ENCODE peak calls at places on chromosomes 7 and 10, in four cellular contexts. I is breast epithelium, J is K562, B is GM12892. Q is an unnamed sample.
A peak's percentile ranks its signal among the peaks of the same experiment; 100 is the strongest.

GRCh38 chr7:41033526-41033925 is 669.4 kb downstream of the INHBA start:
- DNase-seq in B (no peak), J (no peak), I (no peak), Q (no peak)

GRCh38 chr7:65477326-65477725 is 103.7 kb downstream of the ZNF92 start:
- DNase-seq in J (peak; percentile 69), I (no peak), B (no peak), Q (no peak)

GRCh38 chr7:73992104-73992562 is 35.8 kb upstream of the ELN start:
- DNase-seq in B (no peak), I (peak; percentile 46), J (no peak), Q (peak; percentile 29)

GRCh38 chr7:28329616-28330373 is 82.5 kb upstream of the CREB5 start:
- DNase-seq in I (no peak), J (no peak), B (no peak), Q (no peak)

GRCh38 chr10:12459776-12460175 is 110.4 kb downstream of the CAMK1D start:
- DNase-seq in J (no peak), I (no peak), B (no peak), Q (no peak)

GRCh38 chr10:86284355-86285105 is 82.1 kb downstream of the GRID1 start:
- DNase-seq in B (no peak), J (no peak), I (peak; percentile 2), Q (peak; percentile 18)

GRCh38 chr7:10412426-10413019 is 561.1 kb upstream of the PHF14 start:
- DNase-seq in B (no peak), I (no peak), J (peak; percentile 58), Q (no peak)

GRCh38 chr10:86019141-86019540 is 347.5 kb downstream of the GRID1 start:
- DNase-seq in J (no peak), I (no peak), B (no peak), Q (no peak)

GRCh38 chr7:140035400-140036223 is 27.1 kb downstream of the PARP12 start:
- DNase-seq in J (no peak), I (no peak), B (no peak), Q (no peak)

GRCh38 chr7:84277628-84278224 is 83.1 kb upstream of the SEMA3A start:
- DNase-seq in B (no peak), I (no peak), J (no peak), Q (no peak)

GRCh38 chr7:3880221-3880935 is 579.3 kb downstream of the SDK1 start:
- DNase-seq in J (no peak), I (no peak), B (no peak), Q (no peak)

GRCh38 chr10:14782691-14783363 is 8.1 kb upstream of the FAM107B start:
- DNase-seq in B (no peak), J (no peak), I (no peak), Q (no peak)

GRCh38 chr10:46525177-46525823 is 31.2 kb downstream of the GPRIN2 start:
- DNase-seq in B (no peak), J (no peak), I (no peak), Q (peak; percentile 24)

GRCh38 chr10:99874341-99875085 is 92.1 kb downstream of the ABCC2 start:
- DNase-seq in I (no peak), B (no peak), J (peak; percentile 5), Q (peak; percentile 36)
- TF ChIP-seq POLR2AphosphoS5 in I (no peak), B (peak; percentile 17), J (no peak), Q (no peak)

GRCh38 chr7:44065431-44066110 is at the start of gene PGAM2:
- DNase-seq in B (no peak), J (no peak), I (no peak), Q (no peak)

GRCh38 chr7:44066494-44067063 is 1.2 kb upstream of the PGAM2 start:
- DNase-seq in B (no peak), J (no peak), I (no peak), Q (no peak)

GRCh38 chr7:44064791-44065430 is 456 bp downstream of the PGAM2 start:
- DNase-seq in J (no peak), I (no peak), B (no peak), Q (no peak)

GRCh38 chr7:44067064-44067951 is 1.9 kb upstream of the PGAM2 start:
- DNase-seq in B (no peak), J (no peak), I (no peak), Q (no peak)

DNA sequence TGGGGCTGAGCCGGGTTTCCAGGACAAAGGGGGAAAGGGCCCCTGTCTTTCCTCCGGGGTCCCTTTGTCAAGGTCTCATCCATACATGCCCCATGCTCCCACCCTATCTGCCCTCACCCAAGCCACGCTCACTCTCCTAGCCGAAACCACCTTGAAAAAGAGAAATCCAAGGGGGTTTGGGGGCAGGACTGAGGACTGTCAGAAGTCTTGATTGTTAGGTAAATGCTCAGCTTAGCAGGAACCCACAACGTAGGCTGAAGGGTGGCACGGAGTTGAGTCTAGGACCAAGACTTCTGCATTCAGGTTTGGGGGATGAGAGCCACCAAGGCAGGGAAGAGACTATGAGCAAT is 719 bp upstream of the PGAM2 start:
- DNase-seq in I (no peak), J (no peak), B (no peak), Q (no peak)
- TF ChIP-seq POLR2AphosphoS5 in I (no peak), J (no peak), B (no peak), Q (no peak)

DNA sequence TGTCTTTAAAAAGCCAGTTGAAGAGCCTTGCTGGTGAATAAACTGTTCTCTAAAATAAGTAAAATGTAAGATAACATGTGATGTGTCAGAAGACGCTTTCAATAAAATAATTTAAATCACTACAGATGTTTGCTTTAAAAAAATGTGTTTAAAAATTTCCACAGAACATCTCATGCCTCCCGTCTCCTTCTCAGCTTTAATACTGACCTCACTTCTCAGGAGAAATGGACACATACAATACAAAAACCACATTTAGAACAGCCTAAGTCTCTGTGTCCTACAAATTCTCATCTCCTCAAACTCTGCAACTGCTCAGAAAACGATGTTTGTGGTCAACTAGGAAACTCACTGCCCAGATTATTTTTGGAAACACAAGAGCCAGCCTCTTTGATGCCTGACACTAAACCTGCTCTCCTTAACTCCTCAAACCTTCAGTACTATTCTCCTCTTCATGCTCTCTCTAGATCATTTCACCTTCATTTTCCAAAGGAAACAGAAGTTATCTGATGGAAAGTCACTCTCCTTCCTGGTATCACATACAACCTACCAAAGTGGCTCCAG is 120.3 kb downstream of the ZNF438 start:
- DNase-seq in J (no peak), B (no peak), I (no peak), Q (no peak)
- TF ChIP-seq POLR2AphosphoS5 in J (no peak), B (no peak), I (no peak), Q (no peak)

DNA sequence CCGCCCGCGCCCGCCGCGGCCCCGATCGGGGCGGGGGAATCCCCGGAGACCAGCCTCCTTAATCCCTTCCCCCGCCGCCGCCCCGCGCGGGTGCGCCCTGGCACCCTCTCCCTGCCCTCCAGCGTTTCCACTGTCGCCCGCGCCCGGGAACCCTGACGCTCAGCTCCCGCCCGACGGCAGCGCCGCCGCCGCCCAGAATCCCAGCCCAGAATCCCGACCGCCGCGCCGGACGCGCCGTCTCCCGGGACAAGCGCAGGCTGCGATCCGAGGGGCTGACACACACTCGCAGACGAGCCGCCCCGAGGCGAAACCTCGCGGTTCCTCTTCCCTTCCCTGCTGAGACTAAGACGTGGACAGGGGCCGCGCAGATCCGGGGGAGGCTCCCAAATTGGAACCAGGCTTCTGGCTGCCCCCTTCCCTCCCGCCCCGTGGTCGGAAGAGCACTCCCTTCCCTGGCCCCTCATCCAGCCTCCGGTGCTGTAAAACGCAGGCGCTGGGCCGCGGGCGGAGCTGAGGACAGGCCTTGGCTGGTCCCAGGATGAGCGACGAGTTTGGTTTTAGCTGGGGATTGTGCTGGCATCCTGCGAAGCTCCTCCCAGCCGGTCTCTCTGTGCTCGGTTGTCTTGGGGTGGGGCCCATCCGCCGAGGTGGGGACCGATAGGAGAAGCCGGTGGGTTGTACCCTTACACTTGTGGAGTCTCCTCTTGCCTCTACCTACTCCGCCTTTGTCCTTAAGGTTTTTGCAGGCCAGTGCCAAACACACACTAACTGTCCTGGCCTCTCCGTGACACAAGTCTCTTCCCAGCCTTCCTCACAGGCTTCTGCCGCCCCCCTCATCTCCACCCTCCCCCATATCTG is 1.1 kb downstream of the MARVELD1 start:
- DNase-seq in I (peak; percentile 72), J (peak; percentile 35), B (peak; percentile 49), Q (peak; percentile 38)
- TF ChIP-seq POLR2AphosphoS5 in I (no peak), J (no peak), B (no peak), Q (peak; percentile 48)

GRCh38 chr7:98293746-98294145 is 12.3 kb downstream of the BRI3 start:
- DNase-seq in J (no peak), B (no peak), I (no peak), Q (no peak)
- TF ChIP-seq POLR2AphosphoS5 in J (no peak), B (no peak), I (no peak), Q (no peak)

Q was measured in stomach.